ENCODE peak calls at places on chromosomes 12 and 14, in nine cellular contexts. One of them, this sample, is unnamed. For H3K4me1, the result is how much of the 10 kb centered on the place peaks cover.

GRCh38 chr12:114902665-114903393 is 218.9 kb upstream of the TBX3 start:
- DNase-seq in HepG2: peak
- DNase-seq in ovary: no peak
- DNase-seq in adrenal gland: no peak
- DNase-seq in CD8-positive, alpha-beta memory T cell: no peak
- DNase-seq in A549: no peak
- DNase-seq in transverse colon: no peak
- DNase-seq in IMR-90: peak
- DNase-seq in H9: no peak
- DNase-seq in this sample: no peak

GRCh38 chr12:123111498-123112165 is 39.3 kb downstream of the PITPNM2 start:
- DNase-seq in ovary: no peak
- DNase-seq in H9: no peak
- DNase-seq in transverse colon: no peak
- DNase-seq in A549: no peak
- DNase-seq in adrenal gland: no peak
- DNase-seq in IMR-90: peak
- DNase-seq in CD8-positive, alpha-beta memory T cell: no peak
- DNase-seq in HepG2: no peak
- DNase-seq in this sample: no peak

GRCh38 chr14:99574099-99574880 is 29.7 kb downstream of the CCDC85C start:
- DNase-seq in H9: peak
- DNase-seq in CD8-positive, alpha-beta memory T cell: no peak
- DNase-seq in adrenal gland: peak
- DNase-seq in HepG2: peak
- DNase-seq in A549: no peak
- DNase-seq in IMR-90: peak
- DNase-seq in transverse colon: peak
- DNase-seq in ovary: peak
- DNase-seq in this sample: no peak

GRCh38 chr12:110937104-110937641 is 16.8 kb upstream of the MYL2 start:
- DNase-seq in IMR-90: peak
- DNase-seq in transverse colon: peak
- DNase-seq in A549: peak
- DNase-seq in H9: peak
- DNase-seq in ovary: peak
- DNase-seq in CD8-positive, alpha-beta memory T cell: peak
- DNase-seq in HepG2: peak
- DNase-seq in adrenal gland: peak
- DNase-seq in this sample: peak

GRCh38 chr14:59358774-59359173 is 106.4 kb downstream of the GPR135 start:
- DNase-seq in ovary: no peak
- DNase-seq in IMR-90: no peak
- DNase-seq in transverse colon: peak
- DNase-seq in H9: no peak
- DNase-seq in HepG2: no peak
- DNase-seq in adrenal gland: no peak
- DNase-seq in CD8-positive, alpha-beta memory T cell: no peak
- DNase-seq in A549: no peak
- DNase-seq in this sample: no peak

GRCh38 chr14:22922294-22922693 is 3.3 kb upstream of the RBM23 start:
- DNase-seq in transverse colon: no peak
- DNase-seq in ovary: no peak
- DNase-seq in A549: no peak
- DNase-seq in IMR-90: no peak
- DNase-seq in CD8-positive, alpha-beta memory T cell: no peak
- DNase-seq in adrenal gland: no peak
- DNase-seq in HepG2: no peak
- DNase-seq in H9: no peak
- DNase-seq in this sample: no peak

GRCh38 chr12:44537354-44537753 is 338.8 kb downstream of the NELL2 start:
- DNase-seq in transverse colon: no peak
- DNase-seq in ovary: no peak
- DNase-seq in adrenal gland: no peak
- DNase-seq in IMR-90: no peak
- DNase-seq in H9: no peak
- DNase-seq in CD8-positive, alpha-beta memory T cell: no peak
- DNase-seq in HepG2: no peak
- DNase-seq in A549: no peak
- DNase-seq in this sample: no peak

GRCh38 chr12:65994318-65994717 is 136.2 kb downstream of the LLPH start:
- DNase-seq in A549: no peak
- DNase-seq in adrenal gland: no peak
- DNase-seq in ovary: no peak
- DNase-seq in transverse colon: no peak
- DNase-seq in CD8-positive, alpha-beta memory T cell: no peak
- DNase-seq in H9: no peak
- DNase-seq in HepG2: no peak
- DNase-seq in IMR-90: no peak
- DNase-seq in this sample: no peak

GRCh38 chr12:111038075-111038474 is 117.7 kb upstream of the MYL2 start:
- DNase-seq in ovary: no peak
- DNase-seq in HepG2: no peak
- DNase-seq in A549: no peak
- DNase-seq in adrenal gland: no peak
- DNase-seq in transverse colon: no peak
- DNase-seq in IMR-90: no peak
- DNase-seq in H9: no peak
- DNase-seq in CD8-positive, alpha-beta memory T cell: no peak
- DNase-seq in this sample: no peak

GRCh38 chr14:102538598-102539543 is 29.3 kb upstream of the ANKRD9 start:
- DNase-seq in HepG2: peak
- DNase-seq in transverse colon: no peak
- DNase-seq in ovary: no peak
- DNase-seq in adrenal gland: no peak
- DNase-seq in H9: no peak
- DNase-seq in CD8-positive, alpha-beta memory T cell: no peak
- DNase-seq in IMR-90: no peak
- DNase-seq in A549: no peak
- DNase-seq in this sample: no peak

GRCh38 chr14:93952829-93953228 is 23.5 kb downstream of the ASB2 start:
- DNase-seq in transverse colon: no peak
- DNase-seq in A549: no peak
- DNase-seq in H9: no peak
- DNase-seq in HepG2: no peak
- DNase-seq in CD8-positive, alpha-beta memory T cell: no peak
- DNase-seq in ovary: no peak
- DNase-seq in IMR-90: no peak
- DNase-seq in adrenal gland: no peak
- DNase-seq in this sample: no peak

GRCh38 chr12:55931317-55931779 is 386 bp downstream of the DGKA start:
- DNase-seq in A549: peak
- DNase-seq in ovary: no peak
- DNase-seq in IMR-90: no peak
- DNase-seq in H9: no peak
- DNase-seq in CD8-positive, alpha-beta memory T cell: no peak
- DNase-seq in transverse colon: peak
- DNase-seq in adrenal gland: no peak
- DNase-seq in HepG2: no peak
- DNase-seq in this sample: no peak

GRCh38 chr12:93376436-93377251 is 1.1 kb upstream of the NUDT4 start:
- DNase-seq in IMR-90: peak
- DNase-seq in H9: peak
- DNase-seq in CD8-positive, alpha-beta memory T cell: no peak
- DNase-seq in transverse colon: peak
- DNase-seq in A549: no peak
- DNase-seq in adrenal gland: peak
- DNase-seq in ovary: no peak
- DNase-seq in HepG2: peak
- DNase-seq in this sample: no peak

GRCh38 chr14:70023871-70024270 is 144.7 kb downstream of the SMOC1 start:
- DNase-seq in transverse colon: no peak
- DNase-seq in ovary: no peak
- DNase-seq in adrenal gland: no peak
- DNase-seq in H9: no peak
- DNase-seq in A549: no peak
- DNase-seq in HepG2: no peak
- DNase-seq in IMR-90: peak
- DNase-seq in CD8-positive, alpha-beta memory T cell: no peak
- DNase-seq in this sample: no peak

GRCh38 chr12:90355701-90356345 is 599.2 kb downstream of the CCER1 start:
- DNase-seq in HepG2: no peak
- DNase-seq in H9: no peak
- DNase-seq in IMR-90: no peak
- DNase-seq in transverse colon: no peak
- DNase-seq in ovary: no peak
- DNase-seq in adrenal gland: no peak
- DNase-seq in A549: no peak
- DNase-seq in CD8-positive, alpha-beta memory T cell: no peak
- DNase-seq in this sample: no peak

GRCh38 chr12:26274441-26275312 is 79.3 kb downstream of the SSPN start:
- DNase-seq in CD8-positive, alpha-beta memory T cell: no peak
- DNase-seq in H9: peak
- DNase-seq in ovary: peak
- DNase-seq in A549: peak
- DNase-seq in adrenal gland: peak
- DNase-seq in HepG2: peak
- DNase-seq in transverse colon: peak
- DNase-seq in IMR-90: peak
- DNase-seq in this sample: no peak

GRCh38 chr12:131756441-131756840 is 45.6 kb downstream of the SFSWAP start:
- DNase-seq in CD8-positive, alpha-beta memory T cell: no peak
- DNase-seq in ovary: peak
- DNase-seq in HepG2: no peak
- DNase-seq in transverse colon: no peak
- DNase-seq in IMR-90: no peak
- DNase-seq in H9: no peak
- DNase-seq in A549: no peak
- DNase-seq in adrenal gland: no peak
- DNase-seq in this sample: no peak

GRCh38 chr12:47980172-47980571 is 16.8 kb downstream of the TMEM106C start:
- DNase-seq in ovary: no peak
- DNase-seq in A549: no peak
- DNase-seq in H9: no peak
- DNase-seq in IMR-90: no peak
- DNase-seq in transverse colon: no peak
- DNase-seq in adrenal gland: no peak
- DNase-seq in HepG2: no peak
- DNase-seq in CD8-positive, alpha-beta memory T cell: no peak
- DNase-seq in this sample: no peak

DNA sequence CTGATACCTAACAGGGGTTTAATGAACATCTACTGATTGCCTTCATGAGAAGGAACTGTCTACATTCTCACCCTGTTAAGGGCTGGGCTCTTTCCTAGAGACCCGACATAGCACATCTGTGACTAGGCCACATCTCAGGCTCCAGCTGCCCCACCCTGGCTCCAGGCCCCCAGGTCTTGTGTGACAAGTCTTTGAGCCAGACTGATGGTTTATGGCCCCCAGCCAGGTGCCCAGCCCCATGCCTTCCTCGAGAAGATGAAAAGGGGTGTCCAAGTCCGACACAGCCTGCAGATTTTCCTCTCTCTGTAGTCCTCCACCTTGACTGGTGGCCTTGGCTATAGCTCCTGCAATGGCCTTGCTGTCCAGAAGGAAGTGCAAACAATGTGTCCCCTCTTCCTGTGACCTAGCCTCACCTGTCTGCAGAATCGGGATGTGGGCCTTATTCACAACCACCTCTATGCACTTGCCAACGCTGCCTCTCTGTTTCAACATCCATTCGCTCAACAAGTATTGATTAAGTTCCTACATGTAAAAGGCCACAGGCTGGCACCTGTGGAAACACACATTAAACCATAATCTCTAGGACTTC is 4.2 kb downstream of the ACTN1 start:
- DNase-seq in H9: no peak
- DNase-seq in A549: no peak
- DNase-seq in HepG2: no peak
- DNase-seq in ovary: no peak
- DNase-seq in transverse colon: no peak
- DNase-seq in adrenal gland: no peak
- DNase-seq in CD8-positive, alpha-beta memory T cell: no peak
- DNase-seq in IMR-90: no peak
- DNase-seq in this sample: no peak
- H3K27ac ChIP-seq in H9: no peak
- H3K27ac ChIP-seq in A549: peak
- H3K27ac ChIP-seq in HepG2: peak
- H3K27ac ChIP-seq in ovary: no peak
- H3K27ac ChIP-seq in transverse colon: peak
- H3K27ac ChIP-seq in adrenal gland: no peak
- H3K27ac ChIP-seq in CD8-positive, alpha-beta memory T cell: no peak
- H3K27ac ChIP-seq in IMR-90: peak
- H3K27ac ChIP-seq in this sample: peak

DNA sequence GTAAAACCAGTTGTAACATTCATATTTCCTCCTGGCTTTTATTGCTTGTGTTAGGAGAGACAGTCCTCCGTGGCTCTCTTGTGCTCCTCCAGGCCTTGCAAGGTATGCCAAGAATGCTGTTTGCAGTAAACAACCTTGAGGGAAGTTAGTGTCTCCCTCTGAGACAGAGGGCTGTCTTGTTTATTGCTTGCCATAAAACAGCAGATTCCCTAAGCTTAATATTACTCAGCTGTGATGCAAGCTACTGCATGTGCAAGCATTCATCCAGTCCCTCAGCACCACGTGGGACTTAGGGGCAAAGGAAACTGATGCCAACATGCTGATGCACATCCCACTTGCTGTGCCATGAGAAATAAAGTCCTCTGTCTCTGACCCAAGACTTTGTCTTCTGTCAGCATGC is 6.6 kb downstream of the POMT2 start:
- DNase-seq in adrenal gland: peak
- DNase-seq in CD8-positive, alpha-beta memory T cell: no peak
- DNase-seq in A549: no peak
- DNase-seq in transverse colon: peak
- DNase-seq in HepG2: no peak
- DNase-seq in H9: peak
- DNase-seq in IMR-90: peak
- DNase-seq in ovary: no peak
- DNase-seq in this sample: no peak
- H3K4me1 ChIP-seq in adrenal gland: under half
- H3K4me1 ChIP-seq in CD8-positive, alpha-beta memory T cell: under half
- H3K4me1 ChIP-seq in A549: half or more
- H3K4me1 ChIP-seq in transverse colon: under half
- H3K4me1 ChIP-seq in HepG2: half or more
- H3K4me1 ChIP-seq in H9: under half
- H3K4me1 ChIP-seq in IMR-90: under half
- H3K4me1 ChIP-seq in ovary: under half
- H3K4me1 ChIP-seq in this sample: under half

DNA sequence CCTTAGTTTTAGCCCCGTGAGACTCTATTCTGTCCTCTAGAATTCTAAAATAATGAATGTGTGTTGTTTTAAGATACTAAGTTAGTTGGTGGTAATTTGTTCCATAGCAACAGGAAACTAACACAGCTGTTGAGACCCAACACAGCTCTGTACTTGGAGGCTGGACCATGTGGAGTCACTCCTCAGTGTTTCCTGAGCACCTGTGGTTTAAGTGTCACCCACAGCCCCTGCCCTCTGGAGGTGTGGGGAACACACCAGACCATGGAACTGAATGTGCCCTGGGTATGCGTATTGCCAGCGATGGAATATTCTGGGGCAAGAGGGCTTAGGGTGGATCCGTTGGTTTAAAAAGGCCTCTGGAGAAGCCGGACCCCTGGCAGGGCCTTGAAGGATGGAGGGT is 16.6 kb upstream of the GPR68 start:
- DNase-seq in transverse colon: no peak
- DNase-seq in ovary: no peak
- DNase-seq in HepG2: no peak
- DNase-seq in CD8-positive, alpha-beta memory T cell: no peak
- DNase-seq in adrenal gland: no peak
- DNase-seq in H9: no peak
- DNase-seq in IMR-90: no peak
- DNase-seq in A549: no peak
- DNase-seq in this sample: peak
- H3K27ac ChIP-seq in transverse colon: no peak
- H3K27ac ChIP-seq in ovary: no peak
- H3K27ac ChIP-seq in HepG2: no peak
- H3K27ac ChIP-seq in CD8-positive, alpha-beta memory T cell: no peak
- H3K27ac ChIP-seq in adrenal gland: no peak
- H3K27ac ChIP-seq in H9: no peak
- H3K27ac ChIP-seq in IMR-90: no peak
- H3K27ac ChIP-seq in A549: no peak
- H3K27ac ChIP-seq in this sample: no peak

GRCh38 chr14:68248481-68249255 is 429.1 kb downstream of the RAD51B start:
- DNase-seq in ovary: peak
- DNase-seq in CD8-positive, alpha-beta memory T cell: peak
- DNase-seq in IMR-90: peak
- DNase-seq in transverse colon: no peak
- DNase-seq in A549: peak
- DNase-seq in adrenal gland: peak
- DNase-seq in HepG2: peak
- DNase-seq in H9: no peak
- DNase-seq in this sample: no peak
- H3K4me1 ChIP-seq in ovary: under half
- H3K4me1 ChIP-seq in CD8-positive, alpha-beta memory T cell: under half
- H3K4me1 ChIP-seq in IMR-90: under half
- H3K4me1 ChIP-seq in transverse colon: half or more
- H3K4me1 ChIP-seq in A549: half or more
- H3K4me1 ChIP-seq in adrenal gland: under half
- H3K4me1 ChIP-seq in HepG2: half or more
- H3K4me1 ChIP-seq in H9: under half
- H3K4me1 ChIP-seq in this sample: under half